ENCODE peak calls at places on chromosomes 12 and 14, in six cellular contexts. F is Panc1, S is occipital lobe, Q is OCI-LY7, M is A172, E is PC-9. G is an unnamed sample.
A peak's percentile ranks its signal among the peaks of the same experiment; 100 is the strongest.

GRCh38 chr12:30847259-30847658 is 79.3 kb upstream of the TSPAN11 start:
- DNase-seq in F (peak; percentile 64), S (no peak), Q (peak; percentile 84), M (peak; percentile 57), E (peak; percentile 33), G (no peak)

GRCh38 chr14:70027785-70028428 is 148.7 kb downstream of the SMOC1 start:
- DNase-seq in F (peak; percentile 17), S (peak; percentile 11), Q (peak; percentile 54), M (peak; percentile 9), E (peak; percentile 59), G (no peak)

GRCh38 chr12:2664721-2665577 is 129.8 kb upstream of the FKBP4 start:
- DNase-seq in F (no peak), S (no peak), Q (no peak), M (no peak), E (no peak), G (no peak)

GRCh38 chr12:68824597-68825250 is 16.7 kb downstream of the MDM2 start:
- DNase-seq in F (no peak), S (no peak), Q (no peak), M (no peak), E (no peak), G (no peak)

GRCh38 chr14:100239200-100239839 is 376 bp downstream of the YY1 start:
- DNase-seq in F (no peak), S (no peak), Q (no peak), M (no peak), E (no peak), G (no peak)

GRCh38 chr12:66620703-66621102 is 58.2 kb downstream of the GRIP1 start:
- DNase-seq in F (no peak), S (no peak), Q (no peak), M (no peak), E (no peak), G (no peak)

GRCh38 chr12:54622463-54623183 is 12.1 kb downstream of the LACRT start:
- DNase-seq in F (no peak), S (no peak), Q (no peak), M (no peak), E (no peak), G (no peak)

GRCh38 chr12:119153477-119154434 is 25.0 kb upstream of the HSPB8 start:
- DNase-seq in F (no peak), S (peak; percentile 10), Q (no peak), M (peak; percentile 5), E (peak; percentile 22), G (no peak)

GRCh38 chr12:113048716-113049127 is 7.8 kb upstream of the DTX1 start:
- DNase-seq in F (no peak), S (peak; percentile 24), Q (peak; percentile 91), M (peak; percentile 54), E (peak; percentile 48), G (no peak)

GRCh38 chr12:48925218-48925871 is at the start of gene FKBP11:
- DNase-seq in F (no peak), S (no peak), Q (peak; percentile 80), M (no peak), E (peak; percentile 20), G (no peak)

GRCh38 chr14:32081901-32082300 is 4.8 kb downstream of the ARHGAP5 start:
- DNase-seq in F (no peak), S (no peak), Q (no peak), M (no peak), E (no peak), G (no peak)

GRCh38 chr14:75879031-75879430 is 102.8 kb downstream of the TGFB3 start:
- DNase-seq in F (no peak), S (no peak), Q (no peak), M (no peak), E (no peak), G (peak; percentile 90)